ENCODE peak calls at places on chromosomes 5 and 9, in five cellular contexts. S, J, V, O and Q are unnamed samples.

GRCh38 chr9:16335788-16336580 is 534.5 kb downstream of the BNC2 start:
- DNase-seq in S (no peak), J (no peak), V (peak), O (no peak), Q (peak)

GRCh38 chr5:133938932-133939331 is 29.5 kb downstream of the C5orf15 start:
- DNase-seq in S (no peak), J (no peak), V (no peak), O (no peak), Q (no peak)

GRCh38 chr9:99347556-99347955 is 125.5 kb downstream of the SEC61B start:
- DNase-seq in S (no peak), J (no peak), V (no peak), O (no peak), Q (no peak)

GRCh38 chr5:39543335-39543734 is 118.6 kb upstream of the DAB2 start:
- DNase-seq in S (no peak), J (no peak), V (peak), O (no peak), Q (no peak)

GRCh38 chr5:133817456-133817855 is 151.0 kb downstream of the C5orf15 start:
- DNase-seq in S (no peak), J (no peak), V (no peak), O (no peak), Q (no peak)

GRCh38 chr5:10880934-10881333 is 119.9 kb upstream of the DAP start:
- DNase-seq in S (no peak), J (no peak), V (no peak), O (no peak), Q (no peak)

GRCh38 chr9:8428389-8428788 is 628.8 kb upstream of the DMAC1 start:
- DNase-seq in S (no peak), J (no peak), V (no peak), O (no peak), Q (no peak)

GRCh38 chr5:79513519-79514390 is at the start of gene HOMER1:
- DNase-seq in S (peak), J (peak), V (peak), O (peak), Q (peak)

DNA sequence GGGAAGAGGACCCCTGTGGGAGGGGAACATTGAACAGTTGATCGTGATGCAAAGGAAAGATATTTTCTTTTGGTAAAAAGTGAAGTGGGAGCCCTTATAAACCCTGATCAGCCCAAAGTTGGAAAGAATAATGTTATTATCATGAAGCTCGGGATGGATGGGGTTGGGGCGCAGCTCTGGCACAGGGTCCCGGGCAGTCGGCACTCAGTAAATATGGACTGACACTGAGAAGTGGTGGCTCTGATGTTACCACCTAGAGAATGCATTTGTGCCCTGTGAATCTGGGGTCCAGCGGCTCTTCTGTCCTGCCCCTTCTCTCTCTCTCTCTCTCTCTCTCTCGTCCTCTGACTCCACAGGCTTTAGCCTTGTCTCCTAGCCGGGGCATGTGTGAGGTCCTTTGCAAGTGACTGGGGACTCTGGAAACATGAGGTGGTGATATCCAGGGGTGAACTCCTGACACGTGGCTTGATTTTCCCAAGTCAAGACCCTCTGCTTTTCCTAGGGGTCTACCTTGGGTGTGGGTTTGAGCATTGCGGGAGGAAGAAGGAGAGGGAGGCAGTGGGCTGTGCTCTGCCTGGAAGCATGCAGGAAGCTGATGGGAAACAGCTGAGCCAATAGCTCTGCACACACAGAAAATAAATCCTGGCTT is 162.7 kb downstream of the MACROH2A1 start:
- DNase-seq in S (no peak), J (no peak), V (no peak), O (no peak), Q (no peak)
- H2BK12ac ChIP-seq in S (no peak), J (no peak), V (peak), O (no peak), Q (no peak)

GRCh38 chr5:3056901-3057300 is 305.4 kb upstream of the IRX2 start:
- DNase-seq in S (no peak), J (no peak), V (no peak), O (no peak), Q (no peak)
- H3K9ac ChIP-seq in S (no peak), J (no peak), V (no peak), O (no peak), Q (no peak)

GRCh38 chr5:54834121-54834842 is 151.1 kb downstream of the ESM1 start:
- DNase-seq in S (no peak), J (no peak), V (no peak), O (no peak), Q (peak)
- H2BK12ac ChIP-seq in S (no peak), J (no peak), V (peak), O (no peak), Q (no peak)

GRCh38 chr9:90881648-90882047 is 80.0 kb downstream of the SYK start:
- DNase-seq in S (no peak), J (no peak), V (no peak), O (no peak), Q (no peak)

GRCh38 chr9:90878562-90878961 is 76.9 kb downstream of the SYK start:
- DNase-seq in S (no peak), J (no peak), V (no peak), O (no peak), Q (peak)

GRCh38 chr9:90880669-90881068 is 79.0 kb downstream of the SYK start:
- DNase-seq in S (no peak), J (no peak), V (no peak), O (no peak), Q (no peak)

GRCh38 chr9:90882991-90883600 is 81.5 kb downstream of the SYK start:
- DNase-seq in S (no peak), J (no peak), V (no peak), O (no peak), Q (no peak)

DNA sequence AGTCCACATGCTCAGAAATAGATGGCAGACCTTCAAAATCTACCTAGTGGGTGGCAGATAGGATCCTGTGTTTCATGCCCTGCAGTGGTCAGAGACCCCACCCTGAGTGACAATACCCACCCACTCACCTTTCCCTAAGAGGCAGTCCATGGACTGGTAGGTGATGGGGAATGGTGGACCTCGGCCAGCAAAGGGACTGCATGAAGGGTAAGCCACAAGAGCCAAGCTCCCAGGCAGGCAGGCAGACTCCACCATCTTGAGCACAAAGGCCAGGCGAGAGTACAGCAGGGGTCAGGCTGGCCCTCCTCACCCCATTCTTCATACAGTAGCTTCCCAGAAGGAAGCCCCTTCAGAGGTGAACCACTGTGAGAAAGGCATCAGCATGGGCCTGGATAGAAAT is 78.4 kb downstream of the SYK start:
- DNase-seq in S (no peak), J (no peak), V (no peak), O (no peak), Q (no peak)
- H3K9ac ChIP-seq in S (no peak), J (no peak), V (no peak), O (no peak), Q (no peak)

DNA sequence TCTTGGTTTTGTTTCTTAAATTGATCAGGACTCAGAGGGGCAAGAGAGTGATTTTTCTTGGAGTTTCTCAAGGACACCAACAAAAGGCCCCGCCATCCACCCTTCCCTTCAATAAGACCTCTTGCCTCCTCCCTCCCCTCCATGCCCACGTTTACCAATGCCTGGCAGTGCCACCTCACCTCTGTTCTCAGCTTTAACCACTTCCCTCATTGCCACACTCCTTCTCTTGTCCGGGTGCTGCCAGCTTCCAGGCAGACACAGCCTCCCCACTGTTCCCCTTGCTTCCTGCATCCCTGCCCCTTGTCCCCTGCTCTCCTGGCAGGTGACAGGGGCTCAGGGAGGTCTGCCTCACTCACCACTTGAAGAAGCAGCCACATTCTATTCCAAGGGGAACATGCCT is 90.8 kb downstream of the LHX2 start:
- DNase-seq in S (no peak), J (no peak), V (no peak), O (no peak), Q (no peak)
- H2BK12ac ChIP-seq in S (no peak), J (no peak), V (no peak), O (peak), Q (no peak)